ENCODE peak calls at places on chromosomes 2 and 18, in eight cellular contexts. S is GM04504, H is nephron progenitor cell, R is ACHN, N is epithelial cell of prostate, M is MM.1S, B is pancreas, F is C1 segment of cervical spinal cord. L is an unnamed sample.

GRCh38 chr2:226066391-226066790 is 666.9 kb downstream of the NYAP2 start:
- DNase-seq in S (no peak), B (no peak), M (no peak), H (no peak), N (no peak), F (no peak), R (no peak), L (no peak)

GRCh38 chr2:129801575-129801974 is 177.9 kb upstream of the RAB6C start:
- DNase-seq in R (no peak), F (no peak), H (no peak), S (peak), M (no peak), N (peak), B (no peak), L (no peak)

GRCh38 chr2:119352357-119352756 is 14.3 kb downstream of the C2orf76 start:
- DNase-seq in S (no peak), N (no peak), F (no peak), M (peak), B (no peak), R (no peak), H (no peak), L (peak)

GRCh38 chr2:216372761-216373291 is 543 bp upstream of the MARCHF4 start:
- DNase-seq in B (no peak), S (peak), H (no peak), F (no peak), N (no peak), R (peak), M (no peak), L (no peak)

GRCh38 chr18:63974991-63975390 is 5.1 kb downstream of the SERPINB8 start:
- DNase-seq in F (no peak), B (no peak), S (no peak), H (no peak), R (peak), N (no peak), M (no peak), L (peak)

GRCh38 chr18:32177530-32177929 is 12.3 kb upstream of the MEP1B start:
- DNase-seq in N (no peak), R (no peak), H (no peak), M (no peak), S (no peak), B (no peak), F (no peak), L (no peak)

GRCh38 chr2:237612527-237613357 is 14.6 kb upstream of the LRRFIP1 start:
- DNase-seq in R (no peak), H (no peak), B (no peak), M (no peak), S (no peak), F (no peak), N (no peak), L (no peak)

GRCh38 chr2:134275058-134275862 is 21.4 kb downstream of the MGAT5 start:
- DNase-seq in F (no peak), N (no peak), R (no peak), S (no peak), B (no peak), M (no peak), H (no peak), L (peak)

GRCh38 chr2:195445639-195446038 is 211.4 kb upstream of the SLC39A10 start:
- DNase-seq in M (no peak), F (no peak), H (no peak), N (no peak), S (no peak), R (no peak), B (no peak), L (no peak)